ENCODE peak calls at places on chromosomes 5 and 9, in seven cellular contexts. V is HAP-1, U is cardiac fibroblast, S is epithelial cell of esophagus, F is sciatic nerve, T is T1000, M is SHP77. A is an unnamed sample.
A peak's percentile ranks its signal among the peaks of the same experiment; 100 is the strongest.

GRCh38 chr9:89432986-89433530 is 64.9 kb downstream of the SEMA4D start:
- DNase-seq in F (no peak), T (no peak), M (no peak), U (no peak), S (no peak), V (no peak), A (no peak)

GRCh38 chr9:16384993-16385392 is 485.5 kb downstream of the BNC2 start:
- DNase-seq in S (no peak), F (no peak), V (no peak), T (no peak), U (no peak), M (no peak), A (no peak)

GRCh38 chr5:98106116-98107088 is 667.1 kb upstream of the RGMB start:
- DNase-seq in U (no peak), S (no peak), T (no peak), F (no peak), V (no peak), M (no peak), A (peak; percentile 76)

GRCh38 chr5:142507528-142507927 is 178.4 kb downstream of the FGF1 start:
- DNase-seq in M (no peak), F (no peak), V (no peak), U (no peak), T (no peak), S (peak; percentile 77), A (no peak)

GRCh38 chr5:171226096-171226495 is 83.0 kb upstream of the TLX3 start:
- DNase-seq in S (no peak), T (no peak), F (no peak), M (no peak), U (no peak), V (no peak), A (peak; percentile 7)

GRCh38 chr9:68974431-68974830 is 39.5 kb downstream of the PRKACG start:
- DNase-seq in F (no peak), M (no peak), T (no peak), U (no peak), S (peak; percentile 8), V (no peak), A (no peak)

GRCh38 chr9:128635266-128636023 is 21.2 kb downstream of the DYNC2I2 start:
- DNase-seq in V (peak; percentile 92), F (peak; percentile 87), U (peak; percentile 97), S (peak; percentile 97), M (peak; percentile 92), T (peak; percentile 95), A (peak; percentile 94)

GRCh38 chr9:134544388-134545212 is 97.0 kb upstream of the COL5A1 start:
- DNase-seq in F (peak; percentile 75), S (no peak), M (no peak), U (peak; percentile 84), V (no peak), T (peak; percentile 14), A (peak; percentile 73)

GRCh38 chr5:126676195-126676624 is 75.5 kb downstream of the PHAX start:
- DNase-seq in U (peak; percentile 65), F (peak; percentile 68), V (peak; percentile 69), S (peak; percentile 75), M (peak; percentile 28), T (no peak), A (peak; percentile 60)

GRCh38 chr5:109643951-109644350 is 45.8 kb upstream of the MAN2A1 start:
- DNase-seq in M (no peak), S (no peak), T (no peak), U (no peak), F (no peak), V (no peak), A (no peak)

GRCh38 chr9:28648723-28649122 is 1075.4 kb upstream of the C9orf72 start:
- DNase-seq in V (no peak), M (no peak), T (no peak), F (no peak), S (peak; percentile 24), U (no peak), A (no peak)

GRCh38 chr9:127215266-127216209 is 49.0 kb upstream of the GARNL3 start:
- DNase-seq in M (no peak), F (no peak), V (no peak), T (no peak), S (no peak), U (no peak), A (no peak)

GRCh38 chr9:72203205-72203803 is 54.1 kb downstream of the GDA start:
- DNase-seq in T (no peak), U (peak; percentile 31), F (no peak), M (peak; percentile 63), S (peak; percentile 66), V (peak; percentile 70), A (peak; percentile 22)

GRCh38 chr9:94826644-94827410 is 100.3 kb downstream of the AOPEP start:
- DNase-seq in F (no peak), V (no peak), T (no peak), U (no peak), M (peak; percentile 23), S (no peak), A (no peak)

GRCh38 chr9:109118802-109119438 is 827 bp downstream of the TMEM245 start:
- DNase-seq in F (peak; percentile 67), T (no peak), U (no peak), V (peak; percentile 43), S (no peak), M (no peak), A (peak; percentile 15)

GRCh38 chr9:136711751-136712689 is at the start of gene DIPK1B:
- DNase-seq in M (no peak), V (peak; percentile 76), S (no peak), T (no peak), U (no peak), F (no peak), A (no peak)

GRCh38 chr5:23820764-23821471 is 313.5 kb downstream of the PRDM9 start:
- DNase-seq in T (no peak), V (no peak), M (peak; percentile 57), S (peak; percentile 71), U (peak; percentile 30), F (no peak), A (peak; percentile 1)

GRCh38 chr9:90795879-90796317 is 5.7 kb upstream of the SYK start:
- DNase-seq in S (no peak), T (no peak), M (no peak), F (no peak), U (no peak), V (no peak), A (no peak)

GRCh38 chr9:111759762-111760639 is 34.7 kb downstream of the SHOC1 start:
- DNase-seq in T (peak; percentile 48), F (no peak), S (peak; percentile 84), M (peak; percentile 54), U (peak; percentile 95), V (peak; percentile 56), A (peak; percentile 91)

GRCh38 chr5:127358274-127358673 is 67.7 kb downstream of the MEGF10 start:
- DNase-seq in V (no peak), M (no peak), U (peak; percentile 46), T (no peak), S (no peak), F (no peak), A (no peak)

GRCh38 chr5:179734536-179735164 is 2.0 kb downstream of the MAML1 start:
- DNase-seq in F (no peak), T (no peak), M (no peak), V (peak; percentile 15), U (no peak), S (peak; percentile 6), A (no peak)

GRCh38 chr5:137401946-137402345 is 97.2 kb downstream of the SPOCK1 start:
- DNase-seq in U (no peak), T (no peak), S (peak; percentile 64), M (no peak), F (no peak), V (no peak), A (no peak)

GRCh38 chr9:82488319-82488701 is 499.7 kb downstream of the SPATA31D1 start:
- DNase-seq in U (peak; percentile 5), F (no peak), V (no peak), T (no peak), S (no peak), M (no peak), A (no peak)

GRCh38 chr5:28495876-28496275 is 1457.5 kb upstream of the CDH9 start:
- DNase-seq in T (no peak), U (no peak), V (no peak), M (no peak), F (no peak), S (peak; percentile 40), A (no peak)

GRCh38 chr9:33044677-33045282 is 19.7 kb downstream of the DNAJA1 start:
- DNase-seq in V (no peak), F (no peak), T (no peak), U (peak; percentile 40), M (peak; percentile 31), S (peak; percentile 53), A (no peak)

GRCh38 chr5:159290741-159291140 is 27.7 kb downstream of the UBLCP1 start:
- DNase-seq in F (no peak), U (no peak), T (no peak), S (peak; percentile 36), M (no peak), V (no peak), A (peak; percentile 19)

GRCh38 chr5:91240175-91240574 is 142.9 kb downstream of the ARRDC3 start:
- DNase-seq in T (no peak), F (no peak), U (no peak), V (no peak), M (no peak), S (no peak), A (no peak)

GRCh38 chr5:173778152-173778782 is 109.9 kb upstream of the CPEB4 start:
- DNase-seq in M (no peak), T (no peak), F (no peak), V (no peak), U (no peak), S (no peak), A (no peak)

GRCh38 chr5:142486581-142486980 is 161.8 kb upstream of the SPRY4 start:
- DNase-seq in T (no peak), U (peak; percentile 57), M (no peak), S (peak; percentile 63), F (no peak), V (no peak), A (peak; percentile 86)

GRCh38 chr9:134493471-134494272 is 147.9 kb upstream of the COL5A1 start:
- DNase-seq in S (no peak), U (no peak), T (no peak), M (no peak), F (peak; percentile 46), V (no peak), A (no peak)

GRCh38 chr5:72166070-72166979 is 59.0 kb downstream of the MAP1B start:
- DNase-seq in T (peak; percentile 11), U (peak; percentile 90), F (peak; percentile 74), V (peak; percentile 89), M (no peak), S (peak; percentile 97), A (peak; percentile 51)

GRCh38 chr5:18967637-18968036 is 1020.4 kb downstream of the CDH18 start:
- DNase-seq in T (no peak), M (no peak), U (no peak), V (no peak), F (no peak), S (peak; percentile 20), A (no peak)

GRCh38 chr5:147835386-147835798 is 3.9 kb upstream of the SPINK1 start:
- DNase-seq in M (peak; percentile 51), U (no peak), V (no peak), T (no peak), S (peak; percentile 87), F (no peak), A (no peak)

GRCh38 chr5:68257207-68257606 is 41.7 kb downstream of the PIK3R1 start:
- DNase-seq in T (no peak), V (no peak), S (no peak), M (no peak), U (no peak), F (no peak), A (no peak)

GRCh38 chr5:150441813-150442698 is 7.5 kb downstream of the RPS14 start:
- DNase-seq in T (no peak), U (peak; percentile 35), M (no peak), F (no peak), S (no peak), V (no peak), A (no peak)

GRCh38 chr5:179376701-179377420 is 31.6 kb upstream of the ADAMTS2 start:
- DNase-seq in S (no peak), U (no peak), F (no peak), V (peak; percentile 4), M (no peak), T (no peak), A (no peak)